ENCODE peak calls at places on chromosomes 16 and 17, in nine cellular contexts. One of them, this sample, is unnamed.

GRCh38 chr16:87874639-87875472 is 5.5 kb upstream of the SLC7A5 start:
- DNase-seq in GM20000: peak
- DNase-seq in ACHN: no peak
- DNase-seq in glutamatergic neuron: no peak
- DNase-seq in SJSA1: no peak
- DNase-seq in right lobe of liver: no peak
- DNase-seq in activated T-helper 1 cell treated with anti-CD3 and anti-CD28 coated beads, Interleukin-2, amount 50 U/mL, for 16 hours: no peak
- DNase-seq in right cardiac atrium: no peak
- DNase-seq in iris pigment epithelial cell: no peak
- DNase-seq in this sample: no peak

GRCh38 chr16:30775381-30776099 is 11.5 kb downstream of the ZNF629 start:
- DNase-seq in glutamatergic neuron: peak
- DNase-seq in right cardiac atrium: peak
- DNase-seq in ACHN: peak
- DNase-seq in iris pigment epithelial cell: peak
- DNase-seq in GM20000: peak
- DNase-seq in right lobe of liver: peak
- DNase-seq in activated T-helper 1 cell treated with anti-CD3 and anti-CD28 coated beads, Interleukin-2, amount 50 U/mL, for 16 hours: no peak
- DNase-seq in SJSA1: peak
- DNase-seq in this sample: peak

GRCh38 chr16:74745926-74746325 is 28.7 kb downstream of the FA2H start:
- DNase-seq in GM20000: no peak
- DNase-seq in glutamatergic neuron: no peak
- DNase-seq in right cardiac atrium: no peak
- DNase-seq in ACHN: no peak
- DNase-seq in SJSA1: no peak
- DNase-seq in iris pigment epithelial cell: no peak
- DNase-seq in right lobe of liver: no peak
- DNase-seq in activated T-helper 1 cell treated with anti-CD3 and anti-CD28 coated beads, Interleukin-2, amount 50 U/mL, for 16 hours: no peak
- DNase-seq in this sample: no peak

GRCh38 chr16:60337671-60338070 is 1603.6 kb upstream of the GOT2 start:
- DNase-seq in right cardiac atrium: no peak
- DNase-seq in glutamatergic neuron: no peak
- DNase-seq in activated T-helper 1 cell treated with anti-CD3 and anti-CD28 coated beads, Interleukin-2, amount 50 U/mL, for 16 hours: no peak
- DNase-seq in ACHN: no peak
- DNase-seq in right lobe of liver: no peak
- DNase-seq in SJSA1: no peak
- DNase-seq in GM20000: no peak
- DNase-seq in iris pigment epithelial cell: peak
- DNase-seq in this sample: no peak

GRCh38 chr17:1029196-1029911 is 32.4 kb downstream of the TIMM22 start:
- DNase-seq in ACHN: no peak
- DNase-seq in right lobe of liver: no peak
- DNase-seq in activated T-helper 1 cell treated with anti-CD3 and anti-CD28 coated beads, Interleukin-2, amount 50 U/mL, for 16 hours: no peak
- DNase-seq in right cardiac atrium: no peak
- DNase-seq in SJSA1: no peak
- DNase-seq in iris pigment epithelial cell: peak
- DNase-seq in glutamatergic neuron: no peak
- DNase-seq in GM20000: no peak
- DNase-seq in this sample: no peak

GRCh38 chr16:20997147-20997546 is 96.6 kb downstream of the LYRM1 start:
- DNase-seq in ACHN: no peak
- DNase-seq in right cardiac atrium: no peak
- DNase-seq in SJSA1: peak
- DNase-seq in right lobe of liver: no peak
- DNase-seq in GM20000: no peak
- DNase-seq in activated T-helper 1 cell treated with anti-CD3 and anti-CD28 coated beads, Interleukin-2, amount 50 U/mL, for 16 hours: no peak
- DNase-seq in iris pigment epithelial cell: no peak
- DNase-seq in glutamatergic neuron: no peak
- DNase-seq in this sample: no peak

GRCh38 chr17:16250635-16251034 is 33.6 kb downstream of the PIGL start:
- DNase-seq in right lobe of liver: no peak
- DNase-seq in right cardiac atrium: no peak
- DNase-seq in glutamatergic neuron: no peak
- DNase-seq in iris pigment epithelial cell: peak
- DNase-seq in activated T-helper 1 cell treated with anti-CD3 and anti-CD28 coated beads, Interleukin-2, amount 50 U/mL, for 16 hours: no peak
- DNase-seq in ACHN: no peak
- DNase-seq in GM20000: no peak
- DNase-seq in SJSA1: no peak
- DNase-seq in this sample: no peak

GRCh38 chr17:1485311-1485747 is 7.2 kb downstream of the MYO1C start:
- DNase-seq in ACHN: peak
- DNase-seq in GM20000: peak
- DNase-seq in activated T-helper 1 cell treated with anti-CD3 and anti-CD28 coated beads, Interleukin-2, amount 50 U/mL, for 16 hours: no peak
- DNase-seq in right cardiac atrium: peak
- DNase-seq in SJSA1: no peak
- DNase-seq in glutamatergic neuron: peak
- DNase-seq in right lobe of liver: no peak
- DNase-seq in iris pigment epithelial cell: no peak
- DNase-seq in this sample: peak

GRCh38 chr16:88859381-88860091 is 2.6 kb downstream of the TRAPPC2L start:
- DNase-seq in right cardiac atrium: no peak
- DNase-seq in ACHN: no peak
- DNase-seq in GM20000: no peak
- DNase-seq in glutamatergic neuron: no peak
- DNase-seq in SJSA1: no peak
- DNase-seq in right lobe of liver: no peak
- DNase-seq in activated T-helper 1 cell treated with anti-CD3 and anti-CD28 coated beads, Interleukin-2, amount 50 U/mL, for 16 hours: no peak
- DNase-seq in iris pigment epithelial cell: no peak
- DNase-seq in this sample: no peak

GRCh38 chr17:31281061-31281460 is 16.0 kb downstream of the OMG start:
- DNase-seq in GM20000: no peak
- DNase-seq in iris pigment epithelial cell: no peak
- DNase-seq in ACHN: no peak
- DNase-seq in glutamatergic neuron: no peak
- DNase-seq in right cardiac atrium: no peak
- DNase-seq in SJSA1: no peak
- DNase-seq in right lobe of liver: no peak
- DNase-seq in activated T-helper 1 cell treated with anti-CD3 and anti-CD28 coated beads, Interleukin-2, amount 50 U/mL, for 16 hours: no peak
- DNase-seq in this sample: no peak